ENCODE peak calls at places on chromosomes 2 and 18, in six cellular contexts. B is activated CD8-positive, alpha-beta memory T cell treated with anti-CD3 and anti-CD28 coated beads, Interleukin-2, amount 10 ng/mL, durations not matched to agents 7 days and 5 days; D is gastrocnemius medialis; Q is heart right ventricle; A is lung; U is stimulated activated naive CD8-positive, alpha-beta T cell treated with anti-CD3 and anti-CD28 coated beads, Interleukin-15, Interleukin-2, amounts not matched to agents 100 U/mL and 50 U/mL, for 24 hours. H is an unnamed sample.

GRCh38 chr18:50654658-50655550 is 95.0 kb downstream of the MAPK4 start:
- ATAC-seq in B (no peak), D (peak), Q (peak), A (no peak), U (no peak), H (peak)

GRCh38 chr2:43331428-43331827 is 105.0 kb upstream of the ZFP36L2 start:
- ATAC-seq in B (no peak), D (no peak), Q (peak), A (no peak), U (no peak), H (no peak)

GRCh38 chr2:219500135-219500534 is 1.4 kb downstream of the GMPPA start:
- ATAC-seq in B (no peak), D (no peak), Q (no peak), A (no peak), U (no peak), H (no peak)

GRCh38 chr2:88131201-88131998 is 3.5 kb upstream of the FABP1 start:
- ATAC-seq in B (no peak), D (no peak), Q (no peak), A (no peak), U (no peak), H (no peak)

GRCh38 chr18:35497006-35497333 is 790 bp downstream of the INO80C start:
- ATAC-seq in B (peak), D (peak), Q (peak), A (no peak), U (peak), H (peak)

GRCh38 chr2:238079874-238080327 is 19.1 kb downstream of the SCLY start:
- ATAC-seq in B (no peak), D (no peak), Q (no peak), A (no peak), U (no peak), H (no peak)

GRCh38 chr18:61273533-61273932 is 59.7 kb upstream of the CDH20 start:
- ATAC-seq in B (no peak), D (no peak), Q (no peak), A (no peak), U (no peak), H (no peak)

GRCh38 chr18:23330423-23330822 is 122.7 kb upstream of the RIOK3 start:
- ATAC-seq in B (no peak), D (no peak), Q (no peak), A (peak), U (no peak), H (no peak)

GRCh38 chr2:189221811-189222210 is 42.2 kb upstream of the COL5A2 start:
- ATAC-seq in B (no peak), D (no peak), Q (no peak), A (no peak), U (no peak), H (no peak)

GRCh38 chr18:2641638-2642037 is 13.9 kb upstream of the SMCHD1 start:
- ATAC-seq in B (peak), D (no peak), Q (peak), A (no peak), U (peak), H (no peak)

GRCh38 chr2:105490956-105491355 is 92.1 kb upstream of the FHL2 start:
- ATAC-seq in B (no peak), D (no peak), Q (no peak), A (no peak), U (no peak), H (no peak)

GRCh38 chr2:134173338-134174016 is 80.4 kb upstream of the MGAT5 start:
- ATAC-seq in B (no peak), D (peak), Q (peak), A (peak), U (no peak), H (no peak)

GRCh38 chr2:156466739-156467405 is 30.7 kb downstream of the GPD2 start:
- ATAC-seq in B (no peak), D (peak), Q (peak), A (no peak), U (no peak), H (peak)

GRCh38 chr18:3494245-3494526 is 44.2 kb downstream of the TGIF1 start:
- ATAC-seq in B (no peak), D (no peak), Q (no peak), A (no peak), U (no peak), H (no peak)

GRCh38 chr2:7994397-7994951 is 687.4 kb upstream of the ID2 start:
- ATAC-seq in B (no peak), D (no peak), Q (peak), A (no peak), U (no peak), H (no peak)

GRCh38 chr18:68887410-68887809 is 89.5 kb downstream of the CCDC102B start:
- ATAC-seq in B (no peak), D (no peak), Q (no peak), A (no peak), U (no peak), H (no peak)

GRCh38 chr2:65313954-65314256 is 86.3 kb downstream of the ACTR2 start:
- ATAC-seq in B (no peak), D (no peak), Q (no peak), A (no peak), U (no peak), H (no peak)

GRCh38 chr18:54197747-54198411 is 26.6 kb downstream of the MBD2 start:
- ATAC-seq in B (no peak), D (no peak), Q (no peak), A (no peak), U (no peak), H (no peak)

GRCh38 chr18:62399306-62399705 is 74.2 kb downstream of the TNFRSF11A start:
- ATAC-seq in B (no peak), D (no peak), Q (no peak), A (no peak), U (no peak), H (peak)

GRCh38 chr2:102313025-102313424 is 1.7 kb downstream of the IL1RL1 start:
- ATAC-seq in B (no peak), D (no peak), Q (no peak), A (no peak), U (peak), H (no peak)

GRCh38 chr2:234257859-234258561 is 207.5 kb downstream of the SPP2 start:
- ATAC-seq in B (no peak), D (no peak), Q (peak), A (peak), U (peak), H (no peak)

GRCh38 chr2:47050021-47050760 is 104.9 kb downstream of the STPG4 start:
- ATAC-seq in B (no peak), D (no peak), Q (no peak), A (no peak), U (no peak), H (no peak)

GRCh38 chr2:172196768-172197322 is 94.1 kb upstream of the DLX2 start:
- ATAC-seq in B (no peak), D (no peak), Q (no peak), A (peak), U (peak), H (no peak)

GRCh38 chr2:152518656-152519580 is 183.9 kb downstream of the FMNL2 start:
- ATAC-seq in B (no peak), D (peak), Q (peak), A (no peak), U (no peak), H (no peak)